ENCODE peak calls at places on chromosome 7, in four cellular contexts. One of them, this sample, is unnamed. For H3K27me3, the result is how much of the 10 kb centered on the place peaks cover.

GRCh38 chr7:105131033-105131656 is 117.1 kb downstream of the KMT2E start:
- DNase-seq in sigmoid colon: no peak
- DNase-seq in psoas muscle: no peak
- DNase-seq in CD8-positive, alpha-beta T cell: no peak
- DNase-seq in this sample: no peak

GRCh38 chr7:113890326-113891030 is 28.3 kb downstream of the PPP1R3A start:
- DNase-seq in sigmoid colon: no peak
- DNase-seq in psoas muscle: no peak
- DNase-seq in CD8-positive, alpha-beta T cell: no peak
- DNase-seq in this sample: no peak

GRCh38 chr7:121079425-121080169 is 91.1 kb downstream of the CPED1 start:
- DNase-seq in sigmoid colon: no peak
- DNase-seq in psoas muscle: no peak
- DNase-seq in CD8-positive, alpha-beta T cell: no peak
- DNase-seq in this sample: no peak

GRCh38 chr7:21915140-21915539 is 30.6 kb downstream of the CDCA7L start:
- DNase-seq in sigmoid colon: no peak
- DNase-seq in psoas muscle: no peak
- DNase-seq in CD8-positive, alpha-beta T cell: no peak
- DNase-seq in this sample: no peak

GRCh38 chr7:50866343-50867047 is 83.8 kb upstream of the GRB10 start:
- DNase-seq in sigmoid colon: no peak
- DNase-seq in psoas muscle: no peak
- DNase-seq in CD8-positive, alpha-beta T cell: no peak
- DNase-seq in this sample: no peak

GRCh38 chr7:48237354-48237753 is 66.1 kb downstream of the ABCA13 start:
- DNase-seq in sigmoid colon: no peak
- DNase-seq in psoas muscle: no peak
- DNase-seq in CD8-positive, alpha-beta T cell: no peak
- DNase-seq in this sample: no peak

GRCh38 chr7:114944742-114945625 is 23.1 kb downstream of the MDFIC start:
- DNase-seq in sigmoid colon: peak
- DNase-seq in psoas muscle: peak
- DNase-seq in CD8-positive, alpha-beta T cell: no peak
- DNase-seq in this sample: no peak

GRCh38 chr7:81155654-81156373 is 237.0 kb upstream of the SEMA3C start:
- DNase-seq in sigmoid colon: no peak
- DNase-seq in psoas muscle: no peak
- DNase-seq in CD8-positive, alpha-beta T cell: no peak
- DNase-seq in this sample: no peak

GRCh38 chr7:98186452-98187137 is 24.6 kb upstream of the BHLHA15 start:
- DNase-seq in sigmoid colon: no peak
- DNase-seq in psoas muscle: no peak
- DNase-seq in CD8-positive, alpha-beta T cell: no peak
- DNase-seq in this sample: no peak

GRCh38 chr7:114107522-114107921 is 188.7 kb upstream of the PPP1R3A start:
- DNase-seq in sigmoid colon: no peak
- DNase-seq in psoas muscle: no peak
- DNase-seq in CD8-positive, alpha-beta T cell: no peak
- DNase-seq in this sample: no peak

GRCh38 chr7:468681-469590 is 50.7 kb downstream of the PDGFA start:
- DNase-seq in sigmoid colon: peak
- DNase-seq in psoas muscle: no peak
- DNase-seq in CD8-positive, alpha-beta T cell: no peak
- DNase-seq in this sample: no peak

GRCh38 chr7:34320412-34320811 is 337.6 kb upstream of the NPSR1 start:
- DNase-seq in sigmoid colon: no peak
- DNase-seq in psoas muscle: no peak
- DNase-seq in CD8-positive, alpha-beta T cell: no peak
- DNase-seq in this sample: no peak

GRCh38 chr7:105802611-105803520 is 73.5 kb downstream of the ATXN7L1 start:
- DNase-seq in sigmoid colon: no peak
- DNase-seq in psoas muscle: no peak
- DNase-seq in CD8-positive, alpha-beta T cell: no peak
- DNase-seq in this sample: no peak

GRCh38 chr7:36084485-36085091 is 68.5 kb upstream of the EEPD1 start:
- DNase-seq in sigmoid colon: peak
- DNase-seq in psoas muscle: peak
- DNase-seq in CD8-positive, alpha-beta T cell: no peak
- DNase-seq in this sample: no peak

GRCh38 chr7:44148961-44149550 is 7.9 kb upstream of the MYL7 start:
- DNase-seq in sigmoid colon: peak
- DNase-seq in psoas muscle: no peak
- DNase-seq in CD8-positive, alpha-beta T cell: no peak
- DNase-seq in this sample: no peak

GRCh38 chr7:117083648-117084047 is 130.3 kb downstream of the ST7 start:
- DNase-seq in sigmoid colon: no peak
- DNase-seq in psoas muscle: no peak
- DNase-seq in CD8-positive, alpha-beta T cell: no peak
- DNase-seq in this sample: no peak

GRCh38 chr7:29748286-29749099 is 57.8 kb upstream of the WIPF3 start:
- DNase-seq in sigmoid colon: no peak
- DNase-seq in psoas muscle: no peak
- DNase-seq in CD8-positive, alpha-beta T cell: no peak
- DNase-seq in this sample: no peak

GRCh38 chr7:90563286-90563685 is 32.8 kb upstream of the CDK14 start:
- DNase-seq in sigmoid colon: no peak
- DNase-seq in psoas muscle: no peak
- DNase-seq in CD8-positive, alpha-beta T cell: no peak
- DNase-seq in this sample: no peak

GRCh38 chr7:31603076-31603475 is 83.9 kb upstream of the PPP1R17 start:
- DNase-seq in sigmoid colon: no peak
- DNase-seq in psoas muscle: no peak
- DNase-seq in CD8-positive, alpha-beta T cell: no peak
- DNase-seq in this sample: no peak

DNA sequence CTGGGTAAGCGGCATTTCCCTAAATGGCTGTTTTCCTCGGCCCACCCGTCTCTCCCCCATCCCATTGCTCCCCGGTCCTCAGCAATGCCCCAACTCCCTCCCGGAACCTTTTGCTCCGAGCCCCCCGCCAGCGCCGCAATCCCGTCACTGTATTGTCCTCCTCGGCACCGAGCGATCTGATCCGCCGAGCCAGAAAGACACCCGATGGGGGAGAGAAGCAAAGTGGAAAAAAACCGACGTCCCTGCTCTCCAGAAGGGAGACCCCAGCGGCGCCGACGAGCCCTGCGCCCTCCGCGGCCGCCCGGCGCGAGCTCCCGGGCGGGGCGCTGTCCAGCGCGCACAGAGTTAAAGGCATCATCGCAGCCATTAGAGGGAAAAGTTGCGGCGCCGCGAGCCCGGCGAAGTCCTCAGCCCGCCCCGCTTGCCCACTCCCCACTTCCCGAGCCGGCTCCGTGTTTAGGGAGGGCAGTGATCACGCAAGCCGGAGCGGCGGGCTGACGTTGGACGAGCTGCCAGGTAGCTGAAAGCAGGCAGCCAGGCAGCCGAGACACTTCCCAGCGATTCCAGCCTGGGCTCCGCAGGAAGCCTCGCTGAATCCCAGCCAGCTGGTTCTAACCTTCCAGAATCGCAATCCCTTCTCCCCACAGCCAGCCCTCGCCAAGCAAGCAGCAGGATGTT is at the start of gene VSTM2A:
- DNase-seq in sigmoid colon: no peak
- DNase-seq in psoas muscle: no peak
- DNase-seq in CD8-positive, alpha-beta T cell: no peak
- DNase-seq in this sample: no peak
- H3K27me3 ChIP-seq in sigmoid colon: under half
- H3K27me3 ChIP-seq in psoas muscle: half or more
- H3K27me3 ChIP-seq in CD8-positive, alpha-beta T cell: under half
- H3K27me3 ChIP-seq in this sample: under half

DNA sequence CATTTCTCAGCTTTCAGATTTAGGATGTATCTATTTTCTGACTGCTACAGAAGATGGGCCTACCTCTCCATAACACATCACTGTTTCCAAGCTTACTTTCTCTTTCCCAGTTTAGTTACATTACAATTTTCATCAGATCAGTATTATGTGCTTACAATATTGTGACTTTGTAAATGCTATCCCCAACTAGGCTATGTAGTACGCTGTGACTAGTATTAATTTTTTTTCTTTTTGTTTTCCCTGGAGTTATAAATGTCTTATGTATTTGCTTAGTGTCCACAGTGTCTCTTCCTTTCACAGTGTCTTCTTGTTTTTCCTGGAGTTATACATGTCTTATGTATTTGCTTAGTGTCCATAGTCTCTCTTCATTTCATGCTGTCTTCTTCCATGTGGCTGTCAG is 188.9 kb downstream of the PTPRN2 start:
- DNase-seq in sigmoid colon: no peak
- DNase-seq in psoas muscle: no peak
- DNase-seq in CD8-positive, alpha-beta T cell: no peak
- DNase-seq in this sample: no peak
- H3K27me3 ChIP-seq in sigmoid colon: under half
- H3K27me3 ChIP-seq in psoas muscle: under half
- H3K27me3 ChIP-seq in CD8-positive, alpha-beta T cell: under half
- H3K27me3 ChIP-seq in this sample: under half

GRCh38 chr7:17671956-17672355 is 268.3 kb downstream of the SNX13 start:
- DNase-seq in sigmoid colon: no peak
- DNase-seq in psoas muscle: no peak
- DNase-seq in CD8-positive, alpha-beta T cell: no peak
- DNase-seq in this sample: no peak

GRCh38 chr7:17668122-17668521 is 272.2 kb downstream of the SNX13 start:
- DNase-seq in sigmoid colon: no peak
- DNase-seq in psoas muscle: no peak
- DNase-seq in CD8-positive, alpha-beta T cell: no peak
- DNase-seq in this sample: no peak

GRCh38 chr7:17665029-17665428 is 275.3 kb downstream of the SNX13 start:
- DNase-seq in sigmoid colon: no peak
- DNase-seq in psoas muscle: no peak
- DNase-seq in CD8-positive, alpha-beta T cell: no peak
- DNase-seq in this sample: no peak

GRCh38 chr7:17672774-17673173 is 267.5 kb downstream of the SNX13 start:
- DNase-seq in sigmoid colon: no peak
- DNase-seq in psoas muscle: no peak
- DNase-seq in CD8-positive, alpha-beta T cell: no peak
- DNase-seq in this sample: no peak

GRCh38 chr7:17669204-17669603 is 271.1 kb downstream of the SNX13 start:
- DNase-seq in sigmoid colon: no peak
- DNase-seq in psoas muscle: no peak
- DNase-seq in CD8-positive, alpha-beta T cell: no peak
- DNase-seq in this sample: no peak
- H3K27me3 ChIP-seq in sigmoid colon: under half
- H3K27me3 ChIP-seq in psoas muscle: under half
- H3K27me3 ChIP-seq in CD8-positive, alpha-beta T cell: under half
- H3K27me3 ChIP-seq in this sample: under half

GRCh38 chr7:1662767-1663166 is 7.3 kb upstream of the ELFN1 start:
- DNase-seq in sigmoid colon: peak
- DNase-seq in psoas muscle: no peak
- DNase-seq in CD8-positive, alpha-beta T cell: no peak
- DNase-seq in this sample: no peak
- H3K27me3 ChIP-seq in sigmoid colon: under half
- H3K27me3 ChIP-seq in psoas muscle: half or more
- H3K27me3 ChIP-seq in CD8-positive, alpha-beta T cell: under half
- H3K27me3 ChIP-seq in this sample: under half

GRCh38 chr7:101172854-101173751 is 7.0 kb downstream of the NAT16 start:
- DNase-seq in sigmoid colon: no peak
- DNase-seq in psoas muscle: peak
- DNase-seq in CD8-positive, alpha-beta T cell: no peak
- DNase-seq in this sample: no peak

GRCh38 chr7:101171442-101171837 is 6.1 kb upstream of the VGF start:
- DNase-seq in sigmoid colon: no peak
- DNase-seq in psoas muscle: no peak
- DNase-seq in CD8-positive, alpha-beta T cell: no peak
- DNase-seq in this sample: no peak

GRCh38 chr7:101173752-101174244 is 6.3 kb downstream of the NAT16 start:
- DNase-seq in sigmoid colon: no peak
- DNase-seq in psoas muscle: no peak
- DNase-seq in CD8-positive, alpha-beta T cell: peak
- DNase-seq in this sample: peak

GRCh38 chr7:101170617-101171441 is 5.5 kb upstream of the VGF start:
- DNase-seq in sigmoid colon: no peak
- DNase-seq in psoas muscle: no peak
- DNase-seq in CD8-positive, alpha-beta T cell: no peak
- DNase-seq in this sample: no peak

GRCh38 chr7:101172005-101172853 is 6.9 kb upstream of the VGF start:
- DNase-seq in sigmoid colon: no peak
- DNase-seq in psoas muscle: no peak
- DNase-seq in CD8-positive, alpha-beta T cell: no peak
- DNase-seq in this sample: no peak
- H3K27me3 ChIP-seq in sigmoid colon: half or more
- H3K27me3 ChIP-seq in psoas muscle: half or more
- H3K27me3 ChIP-seq in CD8-positive, alpha-beta T cell: half or more
- H3K27me3 ChIP-seq in this sample: half or more

GRCh38 chr7:1586827-1587705 is 17.2 kb upstream of the PSMG3 start:
- DNase-seq in sigmoid colon: no peak
- DNase-seq in psoas muscle: no peak
- DNase-seq in CD8-positive, alpha-beta T cell: no peak
- DNase-seq in this sample: no peak
- H3K27me3 ChIP-seq in sigmoid colon: under half
- H3K27me3 ChIP-seq in psoas muscle: under half
- H3K27me3 ChIP-seq in CD8-positive, alpha-beta T cell: under half
- H3K27me3 ChIP-seq in this sample: under half

DNA sequence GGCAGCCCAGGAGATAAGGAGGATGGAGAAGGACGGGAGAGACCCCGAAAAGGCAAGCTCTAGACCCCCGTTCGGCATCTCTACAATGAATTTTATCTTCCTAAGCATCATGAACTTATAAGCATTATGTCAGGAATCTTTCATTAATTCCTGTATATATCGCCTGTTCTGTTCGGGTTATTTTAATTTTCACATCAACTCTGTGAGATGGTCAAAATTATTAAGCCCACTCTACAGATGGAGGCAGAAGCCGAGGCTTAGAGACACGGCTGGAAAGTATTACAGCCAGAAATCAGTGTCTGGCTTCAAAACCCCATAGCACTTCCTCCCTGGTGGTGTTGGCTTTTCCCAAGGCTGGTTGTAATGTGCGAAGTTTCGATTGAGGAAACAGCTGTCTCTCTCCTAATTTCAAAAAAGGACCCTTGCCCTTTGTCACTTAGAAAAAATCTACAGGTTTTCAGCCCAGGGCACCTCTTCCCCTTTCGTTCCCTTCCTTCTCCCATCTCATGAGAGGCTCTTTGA is 1.5 kb upstream of the GRM8 start:
- DNase-seq in sigmoid colon: no peak
- DNase-seq in psoas muscle: no peak
- DNase-seq in CD8-positive, alpha-beta T cell: no peak
- DNase-seq in this sample: no peak
- H3K27me3 ChIP-seq in sigmoid colon: under half
- H3K27me3 ChIP-seq in psoas muscle: half or more
- H3K27me3 ChIP-seq in CD8-positive, alpha-beta T cell: under half
- H3K27me3 ChIP-seq in this sample: under half

GRCh38 chr7:94212160-94212559 is 182.5 kb upstream of the COL1A2 start:
- DNase-seq in sigmoid colon: no peak
- DNase-seq in psoas muscle: no peak
- DNase-seq in CD8-positive, alpha-beta T cell: no peak
- DNase-seq in this sample: no peak
- H3K27me3 ChIP-seq in sigmoid colon: under half
- H3K27me3 ChIP-seq in psoas muscle: under half
- H3K27me3 ChIP-seq in CD8-positive, alpha-beta T cell: under half
- H3K27me3 ChIP-seq in this sample: under half

DNA sequence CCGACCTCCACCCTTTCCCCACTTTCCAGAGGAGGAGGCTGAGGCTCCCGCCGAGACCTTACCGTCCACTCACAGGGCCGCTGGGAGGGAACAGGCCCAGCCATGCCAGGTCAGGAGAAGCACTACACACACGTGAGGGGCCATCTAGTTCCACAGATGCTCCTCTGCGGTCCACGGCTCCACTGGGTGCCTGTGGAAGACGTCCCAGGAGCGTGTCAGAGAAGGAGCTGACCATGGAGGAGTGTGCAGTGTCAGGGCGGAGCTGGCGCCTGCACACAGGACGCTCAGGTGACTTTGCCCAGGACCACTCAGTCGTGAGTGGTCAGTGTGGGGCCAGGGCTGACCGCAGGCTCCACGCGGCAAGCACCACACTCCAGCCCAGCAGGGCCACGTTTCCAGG is 8.0 kb upstream of the SHH start:
- DNase-seq in sigmoid colon: no peak
- DNase-seq in psoas muscle: no peak
- DNase-seq in CD8-positive, alpha-beta T cell: no peak
- DNase-seq in this sample: no peak
- H3K27me3 ChIP-seq in sigmoid colon: under half
- H3K27me3 ChIP-seq in psoas muscle: half or more
- H3K27me3 ChIP-seq in CD8-positive, alpha-beta T cell: under half
- H3K27me3 ChIP-seq in this sample: under half

This sample was measured in CD4-positive, alpha-beta memory T cell.